ENCODE peak calls at places on chromosomes 2 and 18, in eight cellular contexts. One of them, this sample, is unnamed.
A peak's percentile ranks its signal among the peaks of the same experiment; 100 is the strongest.

GRCh38 chr2:191350826-191351225 is 105.6 kb downstream of the MYO1B start:
- DNase-seq in smooth muscle cell of the brain vasculature: no peak
- DNase-seq in NCI-H510A: no peak
- DNase-seq in effector CD8-positive, alpha-beta T cell: no peak
- DNase-seq in T-helper 17 cell: no peak
- DNase-seq in stimulated activated CD8-positive, alpha-beta memory T cell treated with anti-CD3 and anti-CD28 coated beads, Interleukin-15, amount 100 ng/mL, for 24 hours: no peak
- DNase-seq in astrocyte: peak; percentile 51
- DNase-seq in K562: no peak
- DNase-seq in this sample: no peak

GRCh38 chr2:144099746-144100438 is 420.0 kb downstream of the ZEB2 start:
- DNase-seq in stimulated activated CD8-positive, alpha-beta memory T cell treated with anti-CD3 and anti-CD28 coated beads, Interleukin-15, amount 100 ng/mL, for 24 hours: no peak
- DNase-seq in astrocyte: peak; percentile 99
- DNase-seq in NCI-H510A: no peak
- DNase-seq in effector CD8-positive, alpha-beta T cell: no peak
- DNase-seq in smooth muscle cell of the brain vasculature: no peak
- DNase-seq in T-helper 17 cell: no peak
- DNase-seq in K562: no peak
- DNase-seq in this sample: peak; percentile 28

GRCh38 chr2:240982821-240983281 is 15.6 kb upstream of the SNED1 start:
- DNase-seq in effector CD8-positive, alpha-beta T cell: no peak
- DNase-seq in NCI-H510A: no peak
- DNase-seq in K562: no peak
- DNase-seq in smooth muscle cell of the brain vasculature: no peak
- DNase-seq in T-helper 17 cell: peak; percentile 4
- DNase-seq in astrocyte: no peak
- DNase-seq in stimulated activated CD8-positive, alpha-beta memory T cell treated with anti-CD3 and anti-CD28 coated beads, Interleukin-15, amount 100 ng/mL, for 24 hours: no peak
- DNase-seq in this sample: no peak

GRCh38 chr2:149063177-149063576 is 24.7 kb downstream of the LYPD6B start:
- DNase-seq in stimulated activated CD8-positive, alpha-beta memory T cell treated with anti-CD3 and anti-CD28 coated beads, Interleukin-15, amount 100 ng/mL, for 24 hours: no peak
- DNase-seq in NCI-H510A: no peak
- DNase-seq in effector CD8-positive, alpha-beta T cell: no peak
- DNase-seq in K562: no peak
- DNase-seq in T-helper 17 cell: no peak
- DNase-seq in astrocyte: no peak
- DNase-seq in smooth muscle cell of the brain vasculature: no peak
- DNase-seq in this sample: no peak

GRCh38 chr2:72106978-72107377 is 40.7 kb downstream of the CYP26B1 start:
- DNase-seq in smooth muscle cell of the brain vasculature: no peak
- DNase-seq in NCI-H510A: no peak
- DNase-seq in stimulated activated CD8-positive, alpha-beta memory T cell treated with anti-CD3 and anti-CD28 coated beads, Interleukin-15, amount 100 ng/mL, for 24 hours: no peak
- DNase-seq in K562: no peak
- DNase-seq in T-helper 17 cell: no peak
- DNase-seq in effector CD8-positive, alpha-beta T cell: no peak
- DNase-seq in astrocyte: no peak
- DNase-seq in this sample: no peak

GRCh38 chr2:170716851-170717598 is 1.9 kb downstream of the SP5 start:
- DNase-seq in stimulated activated CD8-positive, alpha-beta memory T cell treated with anti-CD3 and anti-CD28 coated beads, Interleukin-15, amount 100 ng/mL, for 24 hours: no peak
- DNase-seq in NCI-H510A: no peak
- DNase-seq in T-helper 17 cell: no peak
- DNase-seq in effector CD8-positive, alpha-beta T cell: no peak
- DNase-seq in smooth muscle cell of the brain vasculature: no peak
- DNase-seq in astrocyte: no peak
- DNase-seq in K562: no peak
- DNase-seq in this sample: peak; percentile 90

GRCh38 chr2:163734911-163735691 is 707 bp downstream of the FIGN start:
- DNase-seq in T-helper 17 cell: no peak
- DNase-seq in stimulated activated CD8-positive, alpha-beta memory T cell treated with anti-CD3 and anti-CD28 coated beads, Interleukin-15, amount 100 ng/mL, for 24 hours: no peak
- DNase-seq in effector CD8-positive, alpha-beta T cell: no peak
- DNase-seq in K562: no peak
- DNase-seq in astrocyte: no peak
- DNase-seq in smooth muscle cell of the brain vasculature: no peak
- DNase-seq in NCI-H510A: no peak
- DNase-seq in this sample: no peak

GRCh38 chr18:22347624-22348511 is 69.8 kb downstream of the CTAGE1 start:
- DNase-seq in astrocyte: no peak
- DNase-seq in smooth muscle cell of the brain vasculature: no peak
- DNase-seq in effector CD8-positive, alpha-beta T cell: no peak
- DNase-seq in T-helper 17 cell: no peak
- DNase-seq in NCI-H510A: no peak
- DNase-seq in K562: no peak
- DNase-seq in stimulated activated CD8-positive, alpha-beta memory T cell treated with anti-CD3 and anti-CD28 coated beads, Interleukin-15, amount 100 ng/mL, for 24 hours: no peak
- DNase-seq in this sample: peak; percentile 38

GRCh38 chr18:59484796-59485328 is 125.8 kb upstream of the LMAN1 start:
- DNase-seq in astrocyte: peak; percentile 59
- DNase-seq in stimulated activated CD8-positive, alpha-beta memory T cell treated with anti-CD3 and anti-CD28 coated beads, Interleukin-15, amount 100 ng/mL, for 24 hours: no peak
- DNase-seq in effector CD8-positive, alpha-beta T cell: no peak
- DNase-seq in T-helper 17 cell: no peak
- DNase-seq in smooth muscle cell of the brain vasculature: peak; percentile 24
- DNase-seq in NCI-H510A: no peak
- DNase-seq in K562: no peak
- DNase-seq in this sample: peak; percentile 41

This sample was measured in hepatocyte.